ENCODE peak calls at places on chromosomes 3 and 15, in five cellular contexts. One of them, this sample, is unnamed.

GRCh38 chr3:31567036-31567435 is 34.3 kb downstream of the STT3B start:
- DNase-seq in left ventricle myocardium inferior: no peak
- DNase-seq in astrocyte of the spinal cord: no peak
- DNase-seq in fibroblast of lung: no peak
- DNase-seq in heart right ventricle: no peak
- DNase-seq in this sample: no peak

GRCh38 chr15:47762621-47763020 is 45.3 kb downstream of the SEMA6D start:
- DNase-seq in heart right ventricle: no peak
- DNase-seq in astrocyte of the spinal cord: no peak
- DNase-seq in left ventricle myocardium inferior: no peak
- DNase-seq in fibroblast of lung: no peak
- DNase-seq in this sample: no peak

GRCh38 chr15:84570164-84570692 is 30.6 kb upstream of the ZSCAN2 start:
- DNase-seq in astrocyte of the spinal cord: peak
- DNase-seq in fibroblast of lung: no peak
- DNase-seq in left ventricle myocardium inferior: peak
- DNase-seq in heart right ventricle: peak
- DNase-seq in this sample: peak

GRCh38 chr3:95645291-95645690 is 1169.1 kb upstream of the EPHA6 start:
- DNase-seq in left ventricle myocardium inferior: no peak
- DNase-seq in astrocyte of the spinal cord: no peak
- DNase-seq in fibroblast of lung: no peak
- DNase-seq in heart right ventricle: no peak
- DNase-seq in this sample: no peak

GRCh38 chr3:43246956-43247355 is 39.4 kb upstream of the SNRK start:
- DNase-seq in heart right ventricle: peak
- DNase-seq in astrocyte of the spinal cord: no peak
- DNase-seq in left ventricle myocardium inferior: no peak
- DNase-seq in fibroblast of lung: no peak
- DNase-seq in this sample: no peak

GRCh38 chr3:55405436-55405835 is 81.7 kb downstream of the WNT5A start:
- DNase-seq in astrocyte of the spinal cord: peak
- DNase-seq in left ventricle myocardium inferior: no peak
- DNase-seq in heart right ventricle: no peak
- DNase-seq in fibroblast of lung: peak
- DNase-seq in this sample: peak

GRCh38 chr3:42906085-42906904 is at the start of gene ZNF662:
- DNase-seq in heart right ventricle: peak
- DNase-seq in astrocyte of the spinal cord: peak
- DNase-seq in fibroblast of lung: peak
- DNase-seq in left ventricle myocardium inferior: peak
- DNase-seq in this sample: no peak

GRCh38 chr3:27746838-27747237 is 24.7 kb upstream of the EOMES start:
- DNase-seq in left ventricle myocardium inferior: no peak
- DNase-seq in heart right ventricle: no peak
- DNase-seq in fibroblast of lung: no peak
- DNase-seq in astrocyte of the spinal cord: no peak
- DNase-seq in this sample: no peak

GRCh38 chr15:51366911-51367310 is 25.5 kb downstream of the GLDN start:
- DNase-seq in fibroblast of lung: peak
- DNase-seq in astrocyte of the spinal cord: peak
- DNase-seq in left ventricle myocardium inferior: no peak
- DNase-seq in heart right ventricle: peak
- DNase-seq in this sample: peak

GRCh38 chr3:123602325-123602724 is 17.5 kb upstream of the HACD2 start:
- DNase-seq in astrocyte of the spinal cord: peak
- DNase-seq in fibroblast of lung: peak
- DNase-seq in left ventricle myocardium inferior: no peak
- DNase-seq in heart right ventricle: no peak
- DNase-seq in this sample: peak

GRCh38 chr3:98022978-98023820 is 11.9 kb downstream of the GABRR3 start:
- DNase-seq in heart right ventricle: peak
- DNase-seq in fibroblast of lung: peak
- DNase-seq in astrocyte of the spinal cord: peak
- DNase-seq in left ventricle myocardium inferior: peak
- DNase-seq in this sample: peak

GRCh38 chr3:170056710-170057454 is 19.1 kb downstream of the GPR160 start:
- DNase-seq in fibroblast of lung: no peak
- DNase-seq in left ventricle myocardium inferior: no peak
- DNase-seq in astrocyte of the spinal cord: no peak
- DNase-seq in heart right ventricle: no peak
- DNase-seq in this sample: no peak

GRCh38 chr3:40043444-40043755 is 234.0 kb downstream of the MYRIP start:
- DNase-seq in heart right ventricle: no peak
- DNase-seq in left ventricle myocardium inferior: no peak
- DNase-seq in astrocyte of the spinal cord: peak
- DNase-seq in fibroblast of lung: no peak
- DNase-seq in this sample: peak

GRCh38 chr15:89647191-89647851 is 7.9 kb downstream of the KIF7 start:
- DNase-seq in left ventricle myocardium inferior: peak
- DNase-seq in heart right ventricle: peak
- DNase-seq in fibroblast of lung: peak
- DNase-seq in astrocyte of the spinal cord: peak
- DNase-seq in this sample: peak

GRCh38 chr15:49887604-49888340 is 231.3 kb downstream of the ATP8B4 start:
- DNase-seq in left ventricle myocardium inferior: no peak
- DNase-seq in fibroblast of lung: peak
- DNase-seq in heart right ventricle: no peak
- DNase-seq in astrocyte of the spinal cord: no peak
- DNase-seq in this sample: peak

GRCh38 chr15:23708332-23708731 is 21.2 kb upstream of the NDN start:
- DNase-seq in heart right ventricle: no peak
- DNase-seq in astrocyte of the spinal cord: no peak
- DNase-seq in left ventricle myocardium inferior: no peak
- DNase-seq in fibroblast of lung: no peak
- DNase-seq in this sample: no peak

GRCh38 chr15:67405208-67406191 is 115.4 kb upstream of the C15orf61 start:
- DNase-seq in astrocyte of the spinal cord: peak
- DNase-seq in fibroblast of lung: peak
- DNase-seq in heart right ventricle: no peak
- DNase-seq in left ventricle myocardium inferior: no peak
- DNase-seq in this sample: peak

GRCh38 chr3:4688411-4688810 is 195.3 kb downstream of the ITPR1 start:
- DNase-seq in astrocyte of the spinal cord: no peak
- DNase-seq in left ventricle myocardium inferior: no peak
- DNase-seq in fibroblast of lung: peak
- DNase-seq in heart right ventricle: no peak
- DNase-seq in this sample: peak

GRCh38 chr15:89514596-89515406 is 18.4 kb upstream of the RHCG start:
- DNase-seq in left ventricle myocardium inferior: no peak
- DNase-seq in astrocyte of the spinal cord: no peak
- DNase-seq in fibroblast of lung: no peak
- DNase-seq in heart right ventricle: no peak
- DNase-seq in this sample: peak

GRCh38 chr3:66312039-66312438 is 91.2 kb downstream of the SLC25A26 start:
- DNase-seq in left ventricle myocardium inferior: no peak
- DNase-seq in heart right ventricle: no peak
- DNase-seq in astrocyte of the spinal cord: no peak
- DNase-seq in fibroblast of lung: no peak
- DNase-seq in this sample: no peak

GRCh38 chr3:64120876-64121275 is 97.6 kb upstream of the PSMD6 start:
- DNase-seq in fibroblast of lung: no peak
- DNase-seq in left ventricle myocardium inferior: no peak
- DNase-seq in astrocyte of the spinal cord: no peak
- DNase-seq in heart right ventricle: no peak
- DNase-seq in this sample: no peak

GRCh38 chr3:161096771-161097367 is 8.3 kb downstream of the B3GALNT1 start:
- DNase-seq in fibroblast of lung: no peak
- DNase-seq in heart right ventricle: no peak
- DNase-seq in astrocyte of the spinal cord: no peak
- DNase-seq in left ventricle myocardium inferior: no peak
- DNase-seq in this sample: peak

GRCh38 chr3:49121244-49121671 is 635 bp upstream of the USP19 start:
- DNase-seq in heart right ventricle: no peak
- DNase-seq in left ventricle myocardium inferior: no peak
- DNase-seq in fibroblast of lung: no peak
- DNase-seq in astrocyte of the spinal cord: no peak
- DNase-seq in this sample: no peak

GRCh38 chr3:72242326-72242725 is 457.4 kb upstream of the PROK2 start:
- DNase-seq in left ventricle myocardium inferior: no peak
- DNase-seq in heart right ventricle: no peak
- DNase-seq in fibroblast of lung: no peak
- DNase-seq in astrocyte of the spinal cord: no peak
- DNase-seq in this sample: no peak

GRCh38 chr15:60460931-60461330 is 18.0 kb downstream of the ICE2 start:
- DNase-seq in heart right ventricle: no peak
- DNase-seq in left ventricle myocardium inferior: no peak
- DNase-seq in astrocyte of the spinal cord: no peak
- DNase-seq in fibroblast of lung: no peak
- DNase-seq in this sample: no peak

GRCh38 chr15:64833690-64834089 is 8.0 kb upstream of the PLEKHO2 start:
- DNase-seq in left ventricle myocardium inferior: no peak
- DNase-seq in heart right ventricle: no peak
- DNase-seq in astrocyte of the spinal cord: no peak
- DNase-seq in fibroblast of lung: no peak
- DNase-seq in this sample: no peak

GRCh38 chr3:19060404-19060803 is 87.9 kb upstream of the KCNH8 start:
- DNase-seq in astrocyte of the spinal cord: no peak
- DNase-seq in fibroblast of lung: no peak
- DNase-seq in heart right ventricle: no peak
- DNase-seq in left ventricle myocardium inferior: no peak
- DNase-seq in this sample: no peak

GRCh38 chr3:135622657-135623056 is 342.9 kb upstream of the PPP2R3A start:
- DNase-seq in astrocyte of the spinal cord: no peak
- DNase-seq in fibroblast of lung: no peak
- DNase-seq in left ventricle myocardium inferior: no peak
- DNase-seq in heart right ventricle: no peak
- DNase-seq in this sample: no peak

GRCh38 chr3:110767156-110767555 is 304.5 kb upstream of the NECTIN3 start:
- DNase-seq in heart right ventricle: no peak
- DNase-seq in left ventricle myocardium inferior: no peak
- DNase-seq in fibroblast of lung: no peak
- DNase-seq in astrocyte of the spinal cord: peak
- DNase-seq in this sample: no peak

DNA sequence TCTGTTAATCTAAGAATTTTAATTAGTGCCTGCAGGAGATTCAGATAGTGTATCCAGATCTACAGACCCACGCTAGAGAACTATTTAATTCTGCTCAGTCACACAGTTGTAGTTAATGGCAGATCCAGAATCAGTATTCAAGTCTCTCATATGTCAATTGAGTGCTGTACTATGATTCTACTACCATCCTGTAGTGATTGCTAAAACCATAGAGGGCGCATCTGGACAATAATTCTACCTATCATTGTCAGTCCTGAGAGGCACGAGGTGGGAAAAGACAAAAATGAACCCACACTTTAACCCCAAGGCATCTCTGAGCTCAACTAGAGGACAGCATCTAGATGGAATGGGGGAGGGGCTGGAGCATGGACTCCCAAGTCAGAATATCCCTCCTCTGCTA is 22.7 kb downstream of the DHX36 start:
- DNase-seq in astrocyte of the spinal cord: no peak
- DNase-seq in left ventricle myocardium inferior: no peak
- DNase-seq in heart right ventricle: no peak
- DNase-seq in fibroblast of lung: no peak
- DNase-seq in this sample: no peak
- TF ChIP-seq CTCF in astrocyte of the spinal cord: no peak
- TF ChIP-seq CTCF in left ventricle myocardium inferior: no peak
- TF ChIP-seq CTCF in heart right ventricle: no peak
- TF ChIP-seq CTCF in fibroblast of lung: no peak
- TF ChIP-seq CTCF in this sample: no peak

DNA sequence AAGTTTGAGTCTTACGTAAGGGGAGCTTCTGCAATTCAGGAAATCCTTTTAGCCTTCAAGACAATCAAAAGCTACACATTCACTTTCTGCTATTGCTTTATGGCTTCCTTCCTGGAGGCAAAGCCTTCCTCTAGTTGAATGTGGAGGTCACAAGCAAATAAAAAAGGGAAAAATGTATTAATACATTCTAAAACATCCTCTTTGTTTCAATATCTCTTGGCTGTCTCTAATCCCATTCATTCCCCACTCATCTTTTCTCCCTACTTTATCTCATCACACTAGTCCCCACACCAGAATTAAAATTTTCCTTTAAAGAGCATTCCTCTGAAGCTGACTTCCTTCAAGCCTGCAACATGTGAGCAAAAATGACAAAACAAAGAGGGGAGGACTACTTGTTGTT is 186.7 kb downstream of the CPNE4 start:
- DNase-seq in astrocyte of the spinal cord: no peak
- DNase-seq in fibroblast of lung: no peak
- DNase-seq in heart right ventricle: no peak
- DNase-seq in left ventricle myocardium inferior: no peak
- DNase-seq in this sample: no peak
- H3K4me3 ChIP-seq in astrocyte of the spinal cord: no peak
- H3K4me3 ChIP-seq in fibroblast of lung: no peak
- H3K4me3 ChIP-seq in heart right ventricle: no peak
- H3K4me3 ChIP-seq in left ventricle myocardium inferior: no peak
- H3K4me3 ChIP-seq in this sample: no peak

DNA sequence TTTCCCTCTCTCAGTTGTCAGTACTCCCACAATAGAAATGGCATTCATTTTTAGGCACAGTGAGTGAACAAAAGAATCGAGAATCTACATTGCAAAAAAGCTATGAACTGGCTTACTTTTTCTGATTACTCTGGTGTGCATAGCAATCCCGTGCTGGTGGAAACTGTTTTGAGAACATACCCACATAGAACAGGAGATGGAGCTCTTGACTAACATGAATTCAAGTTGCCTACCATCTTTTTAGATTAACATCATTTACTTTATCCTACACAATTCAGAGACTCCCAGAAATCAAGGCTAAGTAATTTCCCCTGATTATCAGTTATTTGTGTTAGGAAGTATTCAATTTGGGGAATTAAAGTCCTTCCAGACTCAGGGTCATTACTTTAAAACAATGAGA is 326.6 kb downstream of the ARPP21 start:
- DNase-seq in fibroblast of lung: peak
- DNase-seq in astrocyte of the spinal cord: peak
- DNase-seq in left ventricle myocardium inferior: no peak
- DNase-seq in heart right ventricle: no peak
- DNase-seq in this sample: peak
- TF ChIP-seq CTCF in fibroblast of lung: peak
- TF ChIP-seq CTCF in astrocyte of the spinal cord: peak
- TF ChIP-seq CTCF in left ventricle myocardium inferior: peak
- TF ChIP-seq CTCF in heart right ventricle: peak
- TF ChIP-seq CTCF in this sample: peak

GRCh38 chr15:78957416-78958093 is 12.7 kb upstream of the CTSH start:
- DNase-seq in fibroblast of lung: no peak
- DNase-seq in astrocyte of the spinal cord: no peak
- DNase-seq in left ventricle myocardium inferior: no peak
- DNase-seq in heart right ventricle: no peak
- DNase-seq in this sample: no peak
- H3K4me3 ChIP-seq in fibroblast of lung: no peak
- H3K4me3 ChIP-seq in astrocyte of the spinal cord: no peak
- H3K4me3 ChIP-seq in left ventricle myocardium inferior: no peak
- H3K4me3 ChIP-seq in heart right ventricle: no peak
- H3K4me3 ChIP-seq in this sample: no peak